ENCODE peak calls at places on chromosomes 2 and 18, in nine cellular contexts. L is IMR-90, T is H54, Z is K562, B is sigmoid colon, A is suprapubic skin, O is testis, Q is GM12892, I is breast epithelium. W is an unnamed sample.

GRCh38 chr2:11124760-11125068 is 30.6 kb upstream of the SLC66A3 start:
- DNase-seq in Z (no peak), Q (no peak), T (no peak), O (no peak), A (no peak), I (no peak), B (no peak), L (no peak), W (no peak)

GRCh38 chr18:41721103-41721502 is 233.9 kb upstream of the PIK3C3 start:
- DNase-seq in A (no peak), I (no peak), O (no peak), L (no peak), B (no peak), Q (no peak), T (no peak), Z (no peak), W (no peak)

GRCh38 chr18:74290831-74291770 is 662 bp downstream of the CYB5A start:
- DNase-seq in Q (no peak), T (no peak), B (peak; percentile 72), A (no peak), L (no peak), O (peak; percentile 43), Z (no peak), I (peak; percentile 73), W (peak; percentile 8)

GRCh38 chr2:9909106-9909505 is 42.4 kb upstream of the GRHL1 start:
- DNase-seq in Z (no peak), Q (no peak), I (no peak), A (no peak), O (no peak), L (peak; percentile 61), B (no peak), T (no peak), W (no peak)

GRCh38 chr2:181886192-181886591 is 5.3 kb upstream of the ITPRID2 start:
- DNase-seq in L (peak; percentile 66), A (no peak), I (no peak), Z (no peak), Q (no peak), T (no peak), B (no peak), O (no peak), W (no peak)

GRCh38 chr2:36266536-36267121 is 88.9 kb upstream of the CRIM1 start:
- DNase-seq in A (no peak), L (no peak), Z (no peak), B (no peak), Q (no peak), I (no peak), T (no peak), O (no peak), W (no peak)

GRCh38 chr2:85179541-85179940 is 46.3 kb downstream of the TCF7L1 start:
- DNase-seq in Q (no peak), O (no peak), A (peak; percentile 1), L (no peak), Z (no peak), I (no peak), T (no peak), B (no peak), W (no peak)

GRCh38 chr2:98280376-98281102 is 65.7 kb upstream of the CNGA3 start:
- DNase-seq in Z (no peak), Q (no peak), B (no peak), A (no peak), L (no peak), O (no peak), T (no peak), I (no peak), W (no peak)

GRCh38 chr2:26848336-26849055 is 564 bp downstream of the DPYSL5 start:
- DNase-seq in A (no peak), L (no peak), O (no peak), T (no peak), Q (peak; percentile 48), I (no peak), Z (peak; percentile 19), B (no peak), W (peak; percentile 49)

GRCh38 chr2:120651818-120652217 is 83.8 kb upstream of the GLI2 start:
- DNase-seq in T (no peak), I (no peak), B (no peak), Z (no peak), Q (no peak), L (no peak), O (no peak), A (no peak), W (no peak)

GRCh38 chr2:72457801-72458516 is 310.3 kb upstream of the CYP26B1 start:
- DNase-seq in T (no peak), A (no peak), O (no peak), I (no peak), L (peak; percentile 54), B (no peak), Q (no peak), Z (no peak), W (no peak)

GRCh38 chr2:178674122-178674521 is 133.1 kb downstream of the TTN start:
- DNase-seq in I (no peak), T (no peak), L (no peak), Q (no peak), B (no peak), A (no peak), O (no peak), Z (no peak), W (peak; percentile 6)

GRCh38 chr18:68699043-68699442 is 15.9 kb downstream of the TMX3 start:
- DNase-seq in I (no peak), T (no peak), Z (no peak), B (no peak), L (peak; percentile 68), Q (no peak), A (no peak), O (no peak), W (no peak)
- TF ChIP-seq POLR2A in I (no peak), T (no peak), Z (no peak), B (no peak), L (no peak), Q (no peak), A (no peak), O (no peak), W (no peak)

DNA sequence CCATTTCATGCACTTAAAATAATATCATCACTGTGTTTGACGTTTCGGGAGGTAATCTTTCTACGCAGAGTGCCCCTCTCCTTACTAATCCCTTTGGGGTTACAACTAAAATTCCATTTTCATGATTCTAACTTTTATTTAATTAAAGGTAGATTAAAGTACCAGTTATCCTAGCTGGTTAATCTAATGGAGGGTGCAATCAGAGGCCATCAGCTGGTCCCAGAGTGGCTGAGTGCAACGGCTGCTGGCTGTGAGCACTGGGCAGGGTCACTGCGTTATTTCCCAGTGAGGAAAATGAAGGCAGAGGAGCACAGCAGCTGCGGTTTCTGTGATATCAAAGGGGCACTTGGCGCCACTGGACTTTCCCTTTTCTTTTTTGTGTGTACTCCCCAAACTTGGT is 12.1 kb downstream of the SCYGR4 start:
- DNase-seq in A (no peak), Q (no peak), T (no peak), L (no peak), Z (no peak), O (no peak), I (no peak), B (no peak), W (no peak)
- TF ChIP-seq POLR2A in A (no peak), Q (no peak), T (no peak), L (no peak), Z (no peak), O (no peak), I (no peak), B (no peak), W (no peak)

GRCh38 chr2:119432882-119433522 is 1.3 kb downstream of the TMEM37 start:
- DNase-seq in A (peak; percentile 65), O (no peak), I (no peak), L (no peak), B (no peak), T (no peak), Q (no peak), Z (no peak), W (no peak)

GRCh38 chr2:119431976-119432881 is 575 bp downstream of the TMEM37 start:
- DNase-seq in I (no peak), A (peak; percentile 71), O (no peak), Z (no peak), T (no peak), Q (no peak), B (peak; percentile 77), L (peak; percentile 9), W (peak; percentile 86)

GRCh38 chr2:119429225-119430000 is 2.2 kb upstream of the TMEM37 start:
- DNase-seq in B (no peak), Z (no peak), L (no peak), A (no peak), O (no peak), T (no peak), I (no peak), Q (no peak), W (peak; percentile 28)

GRCh38 chr2:119430023-119430498 is 1.6 kb upstream of the TMEM37 start:
- DNase-seq in B (no peak), O (no peak), A (no peak), L (no peak), Q (no peak), Z (no peak), I (no peak), T (no peak), W (no peak)

GRCh38 chr2:119431155-119431975 is at the start of gene TMEM37:
- DNase-seq in B (peak; percentile 78), Q (peak; percentile 60), O (peak; percentile 61), T (peak; percentile 63), A (peak; percentile 78), L (peak; percentile 15), I (no peak), Z (peak; percentile 97), W (peak; percentile 93)
- TF ChIP-seq POLR2A in B (no peak), Q (no peak), O (no peak), T (no peak), A (no peak), L (no peak), I (no peak), Z (peak; percentile 78), W (no peak)

GRCh38 chr2:176128172-176129012 is 1.1 kb upstream of the HOXD8 start:
- DNase-seq in T (no peak), B (peak; percentile 65), I (no peak), Z (no peak), L (no peak), A (peak; percentile 61), O (no peak), Q (no peak), W (peak; percentile 72)

GRCh38 chr2:176129013-176129796 is at the start of gene HOXD8:
- DNase-seq in Q (no peak), A (peak; percentile 77), O (peak; percentile 91), I (no peak), B (peak; percentile 89), L (peak; percentile 9), Z (peak; percentile 32), T (no peak), W (no peak)

GRCh38 chr2:176127769-176128072 is 1.8 kb upstream of the HOXD8 start:
- DNase-seq in T (no peak), I (no peak), A (no peak), B (no peak), Z (no peak), Q (no peak), L (no peak), O (no peak), W (no peak)

GRCh38 chr2:176125215-176126054 is 2.9 kb downstream of the HOXD9 start:
- DNase-seq in B (peak; percentile 56), I (no peak), L (no peak), A (no peak), T (no peak), O (no peak), Q (no peak), Z (no peak), W (no peak)

GRCh38 chr2:176126929-176127768 is 2.4 kb upstream of the HOXD8 start:
- DNase-seq in I (no peak), Z (peak; percentile 61), Q (no peak), L (peak; percentile 58), O (peak; percentile 91), A (peak; percentile 74), B (peak; percentile 83), T (no peak), W (peak; percentile 69)
- TF ChIP-seq POLR2A in I (no peak), Z (no peak), Q (no peak), L (no peak), O (no peak), A (no peak), B (no peak), T (no peak), W (no peak)

GRCh38 chr18:11908182-11909080 is at the start of gene MPPE1:
- DNase-seq in B (peak; percentile 94), Z (peak; percentile 87), L (peak; percentile 83), O (peak; percentile 92), Q (peak; percentile 84), A (peak; percentile 92), I (peak; percentile 87), T (peak; percentile 84), W (peak; percentile 96)
- TF ChIP-seq POLR2A in B (peak; percentile 92), Z (peak; percentile 93), L (peak; percentile 86), O (peak; percentile 91), Q (peak; percentile 83), A (peak; percentile 95), I (peak; percentile 91), T (no peak), W (peak; percentile 70)

W was measured in NB4.